ENCODE peak calls at places on chromosomes 5 and 9, in five cellular contexts. Z is H9, J is kidney, G is heart right ventricle, U is IMR-90. V is an unnamed sample.

GRCh38 chr5:4230905-4231561 is 635.4 kb downstream of the IRX1 start:
- DNase-seq in Z (no peak), J (no peak), G (no peak), U (no peak), V (no peak)

GRCh38 chr5:110651507-110651906 is 75.0 kb downstream of the TMEM232 start:
- DNase-seq in Z (no peak), J (no peak), G (no peak), U (peak), V (no peak)

GRCh38 chr9:98564714-98565113 is 144.0 kb downstream of the GABBR2 start:
- DNase-seq in Z (no peak), J (no peak), G (no peak), U (no peak), V (no peak)

GRCh38 chr9:14315754-14316573 is 2.0 kb upstream of the NFIB start:
- DNase-seq in Z (peak), J (peak), G (peak), U (no peak), V (no peak)

GRCh38 chr9:134288731-134289130 is 37.5 kb upstream of the RXRA start:
- DNase-seq in Z (no peak), J (peak), G (peak), U (no peak), V (no peak)

GRCh38 chr5:138461343-138462125 is 3.7 kb upstream of the EGR1 start:
- DNase-seq in Z (no peak), J (no peak), G (no peak), U (peak), V (no peak)

GRCh38 chr5:32100230-32100629 is 73.9 kb downstream of the GOLPH3 start:
- DNase-seq in Z (no peak), J (no peak), G (no peak), U (no peak), V (no peak)

GRCh38 chr5:113271015-113271414 is 163.8 kb downstream of the TSSK1B start:
- DNase-seq in Z (no peak), J (no peak), G (no peak), U (peak), V (no peak)

GRCh38 chr5:112691758-112692157 is 45.9 kb upstream of the APC start:
- DNase-seq in Z (peak), J (no peak), G (no peak), U (peak), V (no peak)

GRCh38 chr9:112091805-112092204 is 83.3 kb downstream of the SUSD1 start:
- DNase-seq in Z (peak), J (no peak), G (no peak), U (peak), V (no peak)

GRCh38 chr9:76818271-76818670 is 54.0 kb downstream of the PCA3 start:
- DNase-seq in Z (peak), J (peak), G (peak), U (peak), V (peak)

GRCh38 chr5:36161317-36161716 is 9.4 kb downstream of the SKP2 start:
- DNase-seq in Z (no peak), J (no peak), G (no peak), U (no peak), V (no peak)

GRCh38 chr9:119443179-119443578 is 73.9 kb upstream of the BRINP1 start:
- DNase-seq in Z (no peak), J (no peak), G (no peak), U (no peak), V (no peak)

GRCh38 chr9:83423815-83424707 is 114.1 kb downstream of the FRMD3 start:
- DNase-seq in Z (no peak), J (no peak), G (no peak), U (no peak), V (no peak)

GRCh38 chr9:28073278-28073677 is 500.0 kb upstream of the C9orf72 start:
- DNase-seq in Z (no peak), J (no peak), G (no peak), U (peak), V (no peak)

GRCh38 chr9:92728831-92729734 is 35.5 kb downstream of the BICD2 start:
- DNase-seq in Z (peak), J (peak), G (no peak), U (peak), V (peak)

DNA sequence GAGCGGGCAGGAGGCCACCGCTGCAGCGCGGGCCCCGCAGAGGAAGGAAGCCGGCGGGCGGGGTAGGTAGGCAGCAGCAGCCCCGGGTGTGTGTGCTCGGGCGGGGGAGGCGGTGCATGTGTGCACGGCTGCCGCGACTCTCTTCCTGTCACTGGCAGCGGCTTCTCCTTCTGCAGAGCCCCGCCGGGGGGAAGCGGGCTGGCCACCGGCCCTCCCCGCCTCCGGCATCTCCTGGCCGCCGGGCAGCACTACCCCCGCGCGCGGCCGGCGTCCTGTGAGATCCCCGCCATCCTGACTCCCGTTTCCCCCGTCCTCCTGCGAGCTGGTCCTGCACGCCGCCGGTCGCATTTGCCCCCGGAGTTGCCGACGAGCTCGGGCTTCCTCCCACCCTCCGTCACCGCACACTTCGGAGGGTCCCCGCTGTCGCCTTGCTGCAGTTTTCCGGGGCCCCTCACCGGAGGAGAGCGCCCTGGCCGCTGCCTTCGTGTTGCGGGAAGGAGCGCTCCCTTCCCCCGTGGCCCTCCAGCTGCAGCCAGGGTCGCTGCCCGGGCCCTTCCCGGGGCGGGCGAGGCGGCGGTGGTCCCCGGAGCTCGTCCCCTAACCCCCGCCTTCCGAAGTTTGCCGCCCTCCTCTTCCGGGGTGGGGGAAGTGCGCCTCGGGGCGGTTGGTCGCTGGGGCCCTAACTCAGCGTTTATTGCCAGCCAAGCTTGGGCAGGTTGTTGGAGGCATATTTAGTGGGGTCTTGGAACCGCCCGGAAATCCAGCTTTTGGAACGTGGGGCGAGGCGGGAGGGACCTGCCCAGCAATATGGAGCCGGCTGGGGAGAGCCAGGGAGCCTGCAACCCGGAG is 556 bp downstream of the PIK3R1 start:
- DNase-seq in Z (peak), J (peak), G (peak), U (peak), V (peak)
- H3K27ac ChIP-seq in Z (no peak), J (peak), G (peak), U (peak), V (peak)

GRCh38 chr5:40204157-40204556 is 475.6 kb upstream of the PTGER4 start:
- DNase-seq in Z (no peak), J (no peak), G (no peak), U (no peak), V (no peak)
- H3K27ac ChIP-seq in Z (no peak), J (no peak), G (peak), U (no peak), V (no peak)

GRCh38 chr5:142391031-142391872 is 66.4 kb upstream of the SPRY4 start:
- DNase-seq in Z (no peak), J (no peak), G (no peak), U (no peak), V (no peak)
- H3K27ac ChIP-seq in Z (no peak), J (no peak), G (peak), U (no peak), V (no peak)

GRCh38 chr5:142317173-142317572 is 7.6 kb downstream of the SPRY4 start:
- DNase-seq in Z (no peak), J (no peak), G (no peak), U (no peak), V (no peak)
- H3K27ac ChIP-seq in Z (no peak), J (no peak), G (peak), U (peak), V (no peak)

GRCh38 chr9:36858805-36859375 is 175.2 kb downstream of the PAX5 start:
- DNase-seq in Z (no peak), J (no peak), G (no peak), U (no peak), V (no peak)
- H3K27ac ChIP-seq in Z (no peak), J (no peak), G (no peak), U (no peak), V (no peak)

GRCh38 chr9:91562412-91562811 is 138.8 kb upstream of the NFIL3 start:
- DNase-seq in Z (no peak), J (no peak), G (no peak), U (peak), V (no peak)
- H3K27ac ChIP-seq in Z (no peak), J (no peak), G (no peak), U (no peak), V (no peak)

DNA sequence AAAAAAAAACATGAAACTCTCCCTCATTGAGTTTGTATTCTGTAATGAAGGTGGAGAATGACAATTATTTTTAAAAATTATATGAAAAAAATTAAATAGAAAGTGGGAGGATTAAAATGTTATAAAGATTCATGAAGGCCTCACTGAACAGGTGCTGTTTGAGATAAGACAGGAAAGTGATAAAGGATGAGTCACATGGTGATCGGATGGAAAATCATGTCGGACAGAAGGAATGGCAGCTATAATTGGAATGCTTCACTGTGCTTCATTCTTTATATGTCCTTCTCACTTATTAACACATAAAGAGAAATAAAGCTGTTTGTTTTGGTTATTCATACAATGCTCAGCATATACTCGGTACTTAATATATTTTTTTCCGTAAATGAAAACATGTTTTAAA is 464.5 kb upstream of the RGMB start:
- DNase-seq in Z (no peak), J (no peak), G (no peak), U (peak), V (no peak)
- H3K27ac ChIP-seq in Z (no peak), J (no peak), G (peak), U (peak), V (no peak)

GRCh38 chr5:168884040-168884439 is 304.9 kb upstream of the PANK3 start:
- DNase-seq in Z (no peak), J (no peak), G (no peak), U (no peak), V (no peak)
- H3K27ac ChIP-seq in Z (no peak), J (no peak), G (no peak), U (no peak), V (no peak)

V was measured in pancreas.